ENCODE peak calls at places on chromosome 13, in ten cellular contexts. One of them, this sample, is unnamed. For H3K9me3 and H3K4me1, the result is how much of the 10 kb centered on the place peaks cover.

GRCh38 chr13:98033277-98034247 is 80.1 kb downstream of the IPO5 start:
- DNase-seq in cardiac muscle cell: peak
- DNase-seq in CD8-positive, alpha-beta T cell: no peak
- DNase-seq in thyroid gland: peak
- DNase-seq in H9: no peak
- DNase-seq in naive thymus-derived CD4-positive, alpha-beta T cell: no peak
- DNase-seq in psoas muscle: no peak
- DNase-seq in esophagus muscularis mucosa: peak
- DNase-seq in IMR-90: peak
- DNase-seq in pancreas: no peak
- DNase-seq in this sample: peak

GRCh38 chr13:44312898-44313551 is 60.6 kb upstream of the SERP2 start:
- DNase-seq in CD8-positive, alpha-beta T cell: no peak
- DNase-seq in IMR-90: peak
- DNase-seq in pancreas: no peak
- DNase-seq in cardiac muscle cell: no peak
- DNase-seq in esophagus muscularis mucosa: no peak
- DNase-seq in H9: no peak
- DNase-seq in naive thymus-derived CD4-positive, alpha-beta T cell: no peak
- DNase-seq in psoas muscle: no peak
- DNase-seq in thyroid gland: no peak
- DNase-seq in this sample: no peak

GRCh38 chr13:112204376-112204775 is 137.4 kb downstream of the SOX1 start:
- DNase-seq in H9: no peak
- DNase-seq in naive thymus-derived CD4-positive, alpha-beta T cell: no peak
- DNase-seq in IMR-90: no peak
- DNase-seq in cardiac muscle cell: no peak
- DNase-seq in psoas muscle: no peak
- DNase-seq in esophagus muscularis mucosa: no peak
- DNase-seq in CD8-positive, alpha-beta T cell: no peak
- DNase-seq in pancreas: no peak
- DNase-seq in thyroid gland: no peak
- DNase-seq in this sample: no peak

GRCh38 chr13:97327071-97327470 is 104.9 kb downstream of the MBNL2 start:
- DNase-seq in IMR-90: no peak
- DNase-seq in cardiac muscle cell: no peak
- DNase-seq in psoas muscle: no peak
- DNase-seq in H9: no peak
- DNase-seq in pancreas: no peak
- DNase-seq in thyroid gland: no peak
- DNase-seq in CD8-positive, alpha-beta T cell: no peak
- DNase-seq in naive thymus-derived CD4-positive, alpha-beta T cell: no peak
- DNase-seq in esophagus muscularis mucosa: peak
- DNase-seq in this sample: no peak

GRCh38 chr13:44368062-44368591 is 5.5 kb upstream of the SERP2 start:
- DNase-seq in IMR-90: peak
- DNase-seq in pancreas: no peak
- DNase-seq in naive thymus-derived CD4-positive, alpha-beta T cell: no peak
- DNase-seq in thyroid gland: no peak
- DNase-seq in H9: no peak
- DNase-seq in CD8-positive, alpha-beta T cell: no peak
- DNase-seq in esophagus muscularis mucosa: no peak
- DNase-seq in cardiac muscle cell: no peak
- DNase-seq in psoas muscle: no peak
- DNase-seq in this sample: no peak

GRCh38 chr13:102399791-102400618 is 1.8 kb downstream of the FGF14 start:
- DNase-seq in pancreas: peak
- DNase-seq in esophagus muscularis mucosa: no peak
- DNase-seq in CD8-positive, alpha-beta T cell: peak
- DNase-seq in naive thymus-derived CD4-positive, alpha-beta T cell: no peak
- DNase-seq in H9: peak
- DNase-seq in psoas muscle: peak
- DNase-seq in cardiac muscle cell: peak
- DNase-seq in thyroid gland: no peak
- DNase-seq in IMR-90: no peak
- DNase-seq in this sample: peak

GRCh38 chr13:109211616-109212015 is 574.8 kb downstream of the IRS2 start:
- DNase-seq in psoas muscle: no peak
- DNase-seq in naive thymus-derived CD4-positive, alpha-beta T cell: no peak
- DNase-seq in pancreas: no peak
- DNase-seq in esophagus muscularis mucosa: no peak
- DNase-seq in thyroid gland: no peak
- DNase-seq in CD8-positive, alpha-beta T cell: no peak
- DNase-seq in cardiac muscle cell: no peak
- DNase-seq in IMR-90: no peak
- DNase-seq in H9: no peak
- DNase-seq in this sample: peak

GRCh38 chr13:93260591-93260990 is 34.0 kb downstream of the GPC6 start:
- DNase-seq in psoas muscle: no peak
- DNase-seq in thyroid gland: no peak
- DNase-seq in naive thymus-derived CD4-positive, alpha-beta T cell: no peak
- DNase-seq in IMR-90: peak
- DNase-seq in CD8-positive, alpha-beta T cell: no peak
- DNase-seq in cardiac muscle cell: no peak
- DNase-seq in esophagus muscularis mucosa: no peak
- DNase-seq in pancreas: no peak
- DNase-seq in H9: no peak
- DNase-seq in this sample: no peak

GRCh38 chr13:82569581-82569980 is 1312.7 kb downstream of the SLITRK1 start:
- DNase-seq in IMR-90: no peak
- DNase-seq in cardiac muscle cell: no peak
- DNase-seq in psoas muscle: no peak
- DNase-seq in pancreas: no peak
- DNase-seq in esophagus muscularis mucosa: no peak
- DNase-seq in naive thymus-derived CD4-positive, alpha-beta T cell: no peak
- DNase-seq in CD8-positive, alpha-beta T cell: no peak
- DNase-seq in thyroid gland: no peak
- DNase-seq in H9: no peak
- DNase-seq in this sample: no peak

GRCh38 chr13:106534844-106535551 is 464 bp downstream of the EFNB2 start:
- DNase-seq in pancreas: peak
- DNase-seq in IMR-90: peak
- DNase-seq in psoas muscle: peak
- DNase-seq in H9: no peak
- DNase-seq in naive thymus-derived CD4-positive, alpha-beta T cell: peak
- DNase-seq in esophagus muscularis mucosa: no peak
- DNase-seq in CD8-positive, alpha-beta T cell: peak
- DNase-seq in cardiac muscle cell: peak
- DNase-seq in thyroid gland: peak
- DNase-seq in this sample: peak

DNA sequence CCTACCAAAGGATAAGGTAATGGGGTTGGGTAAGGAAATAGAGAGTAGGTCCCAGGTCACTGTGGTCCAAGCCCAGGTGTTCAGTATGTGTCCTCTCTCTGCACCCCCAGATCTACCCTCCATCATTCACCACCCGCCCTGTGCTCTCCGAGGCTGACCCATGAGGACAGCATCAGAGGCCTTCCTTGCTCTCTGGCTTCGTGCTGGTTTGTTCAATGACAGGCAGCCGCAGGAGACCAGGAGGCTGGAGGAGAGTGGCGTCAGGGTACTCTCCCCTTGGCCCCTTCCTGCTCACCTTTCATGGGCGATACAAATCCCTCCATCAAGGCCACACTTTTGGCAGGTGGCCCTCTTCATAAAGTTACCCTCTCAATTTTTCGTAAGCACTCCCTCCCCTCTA is 1.7 kb downstream of the TUBA3C start:
- DNase-seq in pancreas: no peak
- DNase-seq in naive thymus-derived CD4-positive, alpha-beta T cell: no peak
- DNase-seq in cardiac muscle cell: no peak
- DNase-seq in psoas muscle: no peak
- DNase-seq in CD8-positive, alpha-beta T cell: no peak
- DNase-seq in thyroid gland: no peak
- DNase-seq in esophagus muscularis mucosa: peak
- DNase-seq in IMR-90: no peak
- DNase-seq in H9: no peak
- DNase-seq in this sample: no peak
- H3K9me3 ChIP-seq in pancreas: under half
- H3K9me3 ChIP-seq in naive thymus-derived CD4-positive, alpha-beta T cell: under half
- H3K9me3 ChIP-seq in cardiac muscle cell: under half
- H3K9me3 ChIP-seq in psoas muscle: under half
- H3K9me3 ChIP-seq in CD8-positive, alpha-beta T cell: under half
- H3K9me3 ChIP-seq in thyroid gland: under half
- H3K9me3 ChIP-seq in esophagus muscularis mucosa: under half
- H3K9me3 ChIP-seq in IMR-90: under half
- H3K9me3 ChIP-seq in H9: half or more
- H3K9me3 ChIP-seq in this sample: under half

GRCh38 chr13:99311137-99311536 is 3.9 kb upstream of the GPR183 start:
- DNase-seq in thyroid gland: no peak
- DNase-seq in naive thymus-derived CD4-positive, alpha-beta T cell: no peak
- DNase-seq in psoas muscle: no peak
- DNase-seq in esophagus muscularis mucosa: no peak
- DNase-seq in H9: peak
- DNase-seq in cardiac muscle cell: no peak
- DNase-seq in pancreas: no peak
- DNase-seq in CD8-positive, alpha-beta T cell: no peak
- DNase-seq in IMR-90: peak
- DNase-seq in this sample: no peak

GRCh38 chr13:99311748-99312492 is 4.7 kb upstream of the GPR183 start:
- DNase-seq in esophagus muscularis mucosa: no peak
- DNase-seq in cardiac muscle cell: no peak
- DNase-seq in thyroid gland: peak
- DNase-seq in psoas muscle: no peak
- DNase-seq in IMR-90: no peak
- DNase-seq in naive thymus-derived CD4-positive, alpha-beta T cell: no peak
- DNase-seq in pancreas: no peak
- DNase-seq in CD8-positive, alpha-beta T cell: no peak
- DNase-seq in H9: no peak
- DNase-seq in this sample: no peak

GRCh38 chr13:99308481-99309087 is 1.4 kb upstream of the GPR183 start:
- DNase-seq in thyroid gland: no peak
- DNase-seq in naive thymus-derived CD4-positive, alpha-beta T cell: no peak
- DNase-seq in H9: no peak
- DNase-seq in CD8-positive, alpha-beta T cell: no peak
- DNase-seq in esophagus muscularis mucosa: no peak
- DNase-seq in IMR-90: peak
- DNase-seq in cardiac muscle cell: no peak
- DNase-seq in pancreas: no peak
- DNase-seq in psoas muscle: no peak
- DNase-seq in this sample: no peak

GRCh38 chr13:99312493-99312883 is 5.3 kb upstream of the GPR183 start:
- DNase-seq in psoas muscle: peak
- DNase-seq in naive thymus-derived CD4-positive, alpha-beta T cell: no peak
- DNase-seq in pancreas: no peak
- DNase-seq in IMR-90: peak
- DNase-seq in esophagus muscularis mucosa: no peak
- DNase-seq in cardiac muscle cell: no peak
- DNase-seq in thyroid gland: peak
- DNase-seq in CD8-positive, alpha-beta T cell: no peak
- DNase-seq in H9: no peak
- DNase-seq in this sample: no peak

DNA sequence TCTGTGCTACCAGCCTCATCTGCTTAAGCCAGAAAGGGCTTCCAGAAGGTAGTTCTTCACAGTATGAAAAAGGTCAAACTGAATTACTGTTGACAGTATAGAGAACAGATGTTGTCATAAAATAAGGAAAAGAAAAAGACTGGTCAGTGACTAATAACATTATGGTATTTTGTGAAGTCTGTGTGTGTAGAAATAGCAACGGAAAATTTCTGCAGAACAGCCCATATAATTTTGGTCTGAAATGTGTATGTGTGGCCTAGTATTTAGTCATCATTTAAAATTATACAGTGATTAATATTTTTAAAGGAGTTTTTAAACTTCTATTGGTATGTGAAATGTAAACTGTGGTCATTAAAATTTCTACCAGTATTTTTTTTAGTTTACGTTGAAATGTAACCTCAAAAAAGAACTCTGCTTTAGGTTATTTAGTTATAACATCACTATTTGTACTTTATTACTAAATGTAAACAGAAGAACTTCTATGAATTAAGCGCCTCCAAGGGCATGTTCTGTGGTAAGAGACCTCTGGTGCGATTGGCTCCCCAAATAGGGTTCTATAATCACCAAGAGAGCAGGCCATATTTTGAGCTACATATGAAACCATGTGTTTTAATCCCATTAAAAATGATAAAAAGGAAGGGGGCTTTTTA is 3.3 kb upstream of the GPR183 start:
- DNase-seq in cardiac muscle cell: no peak
- DNase-seq in pancreas: no peak
- DNase-seq in CD8-positive, alpha-beta T cell: no peak
- DNase-seq in psoas muscle: no peak
- DNase-seq in naive thymus-derived CD4-positive, alpha-beta T cell: no peak
- DNase-seq in thyroid gland: no peak
- DNase-seq in esophagus muscularis mucosa: no peak
- DNase-seq in IMR-90: peak
- DNase-seq in H9: no peak
- DNase-seq in this sample: no peak
- H3K4me1 ChIP-seq in cardiac muscle cell: under half
- H3K4me1 ChIP-seq in pancreas: under half
- H3K4me1 ChIP-seq in CD8-positive, alpha-beta T cell: half or more
- H3K4me1 ChIP-seq in psoas muscle: under half
- H3K4me1 ChIP-seq in naive thymus-derived CD4-positive, alpha-beta T cell: half or more
- H3K4me1 ChIP-seq in thyroid gland: under half
- H3K4me1 ChIP-seq in esophagus muscularis mucosa: half or more
- H3K4me1 ChIP-seq in IMR-90: under half
- H3K4me1 ChIP-seq in H9: under half
- H3K4me1 ChIP-seq in this sample: under half

DNA sequence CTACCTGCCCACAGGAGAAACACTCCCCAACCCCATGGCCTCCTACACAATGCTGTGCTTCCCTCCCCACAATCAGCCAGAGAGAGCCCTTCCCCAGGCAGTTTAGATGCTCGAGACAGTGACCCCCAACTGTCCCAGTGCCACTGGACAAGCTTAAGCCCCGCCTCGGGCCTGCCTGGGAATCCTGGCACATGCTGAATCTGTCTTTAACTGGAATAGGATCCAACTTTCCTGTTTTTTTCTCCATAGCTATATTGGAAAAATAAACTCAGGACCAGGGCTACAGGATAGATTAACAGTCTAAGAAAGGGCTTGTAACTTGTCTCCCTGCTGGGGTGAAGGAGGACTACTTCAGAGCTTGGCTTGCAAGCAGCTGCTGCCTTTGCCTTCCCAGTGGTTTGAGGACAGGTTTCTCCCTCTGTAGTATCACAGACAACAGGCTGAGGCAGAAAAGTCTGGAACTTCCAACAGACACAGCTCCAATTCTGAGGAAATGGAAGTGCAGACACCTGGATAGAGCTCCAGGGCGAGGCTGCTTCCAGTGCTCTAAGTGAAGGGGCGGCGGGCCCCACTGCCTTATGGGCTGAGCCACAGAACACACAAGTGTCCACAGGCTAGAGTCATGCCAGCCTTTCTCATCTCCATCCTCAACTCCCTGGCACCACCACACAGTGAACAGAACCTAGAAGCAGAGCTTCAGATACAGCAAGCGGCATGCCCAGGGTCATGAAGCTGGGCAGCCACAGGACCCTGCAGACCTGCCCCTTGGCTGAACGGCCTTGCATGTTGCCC is 228.3 kb downstream of the TUBA3C start:
- DNase-seq in esophagus muscularis mucosa: no peak
- DNase-seq in cardiac muscle cell: no peak
- DNase-seq in naive thymus-derived CD4-positive, alpha-beta T cell: no peak
- DNase-seq in CD8-positive, alpha-beta T cell: no peak
- DNase-seq in psoas muscle: no peak
- DNase-seq in pancreas: peak
- DNase-seq in H9: no peak
- DNase-seq in IMR-90: no peak
- DNase-seq in thyroid gland: no peak
- DNase-seq in this sample: no peak
- H3K9me3 ChIP-seq in esophagus muscularis mucosa: under half
- H3K9me3 ChIP-seq in cardiac muscle cell: under half
- H3K9me3 ChIP-seq in naive thymus-derived CD4-positive, alpha-beta T cell: under half
- H3K9me3 ChIP-seq in CD8-positive, alpha-beta T cell: under half
- H3K9me3 ChIP-seq in psoas muscle: under half
- H3K9me3 ChIP-seq in pancreas: under half
- H3K9me3 ChIP-seq in H9: half or more
- H3K9me3 ChIP-seq in IMR-90: half or more
- H3K9me3 ChIP-seq in thyroid gland: under half
- H3K9me3 ChIP-seq in this sample: under half

GRCh38 chr13:40617801-40618356 is 48.6 kb downstream of the FOXO1 start:
- DNase-seq in thyroid gland: peak
- DNase-seq in cardiac muscle cell: no peak
- DNase-seq in psoas muscle: peak
- DNase-seq in IMR-90: no peak
- DNase-seq in CD8-positive, alpha-beta T cell: no peak
- DNase-seq in H9: no peak
- DNase-seq in naive thymus-derived CD4-positive, alpha-beta T cell: no peak
- DNase-seq in esophagus muscularis mucosa: peak
- DNase-seq in pancreas: no peak
- DNase-seq in this sample: no peak
- H3K4me1 ChIP-seq in thyroid gland: half or more
- H3K4me1 ChIP-seq in cardiac muscle cell: under half
- H3K4me1 ChIP-seq in psoas muscle: half or more
- H3K4me1 ChIP-seq in IMR-90: under half
- H3K4me1 ChIP-seq in CD8-positive, alpha-beta T cell: half or more
- H3K4me1 ChIP-seq in H9: under half
- H3K4me1 ChIP-seq in naive thymus-derived CD4-positive, alpha-beta T cell: half or more
- H3K4me1 ChIP-seq in esophagus muscularis mucosa: half or more
- H3K4me1 ChIP-seq in pancreas: under half
- H3K4me1 ChIP-seq in this sample: under half